ENCODE peak calls at places on chromosomes 6 and 20, in seven cellular contexts. N is left ventricle myocardium inferior, Q is heart right ventricle, L is heart left ventricle, E is foreskin fibroblast, O is astrocyte of the cerebellum, A is BJ. D is an unnamed sample.
A peak's percentile ranks its signal among the peaks of the same experiment; 100 is the strongest.

GRCh38 chr20:4607287-4607713 is 114.4 kb upstream of the PRND start:
- DNase-seq in N (no peak), Q (no peak), L (peak; percentile 44), E (no peak), O (peak; percentile 61), A (no peak), D (peak; percentile 18)

GRCh38 chr6:27888576-27888975 is 23.6 kb downstream of the OR2B2 start:
- DNase-seq in N (no peak), Q (no peak), L (no peak), E (no peak), O (no peak), A (no peak), D (no peak)

GRCh38 chr6:107600936-107601335 is 111.0 kb downstream of the SOBP start:
- DNase-seq in N (no peak), Q (no peak), L (peak; percentile 32), E (no peak), O (peak; percentile 80), A (no peak), D (peak; percentile 65)

GRCh38 chr6:54702772-54703171 is 143.8 kb upstream of the FAM83B start:
- DNase-seq in N (no peak), Q (no peak), L (no peak), E (no peak), O (no peak), A (no peak), D (no peak)

GRCh38 chr6:140303218-140303949 is 928.9 kb upstream of the CITED2 start:
- DNase-seq in N (no peak), Q (no peak), L (no peak), E (no peak), O (no peak), A (no peak), D (no peak)

GRCh38 chr6:154951400-154952200 is 43.5 kb upstream of the TIAM2 start:
- DNase-seq in N (no peak), Q (no peak), L (no peak), E (no peak), O (no peak), A (no peak), D (no peak)

GRCh38 chr20:19692685-19693119 is 65.4 kb upstream of the RIN2 start:
- DNase-seq in N (peak; percentile 63), Q (peak; percentile 61), L (peak; percentile 39), E (no peak), O (peak; percentile 16), A (no peak), D (no peak)

GRCh38 chr20:24406761-24407550 is 62.5 kb upstream of the SYNDIG1 start:
- DNase-seq in N (no peak), Q (no peak), L (no peak), E (peak; percentile 28), O (no peak), A (no peak), D (no peak)

GRCh38 chr20:63529180-63529860 is 7.9 kb downstream of the PTK6 start:
- DNase-seq in N (no peak), Q (no peak), L (no peak), E (no peak), O (no peak), A (no peak), D (no peak)

GRCh38 chr6:97133071-97133470 is 149.9 kb downstream of the MMS22L start:
- DNase-seq in N (no peak), Q (no peak), L (no peak), E (peak; percentile 1), O (no peak), A (no peak), D (peak; percentile 3)

GRCh38 chr20:21520702-21521595 is 7.1 kb upstream of the NKX2-2 start:
- DNase-seq in N (no peak), Q (no peak), L (no peak), E (no peak), O (no peak), A (no peak), D (no peak)

GRCh38 chr6:74091133-74091793 is 395.3 kb downstream of the CD109 start:
- DNase-seq in N (no peak), Q (no peak), L (no peak), E (peak; percentile 25), O (peak; percentile 24), A (no peak), D (no peak)

GRCh38 chr6:148577687-148578488 is 168.9 kb upstream of the UST start:
- DNase-seq in N (peak; percentile 73), Q (peak; percentile 75), L (peak; percentile 73), E (peak; percentile 84), O (peak; percentile 71), A (no peak), D (peak; percentile 77)

DNA sequence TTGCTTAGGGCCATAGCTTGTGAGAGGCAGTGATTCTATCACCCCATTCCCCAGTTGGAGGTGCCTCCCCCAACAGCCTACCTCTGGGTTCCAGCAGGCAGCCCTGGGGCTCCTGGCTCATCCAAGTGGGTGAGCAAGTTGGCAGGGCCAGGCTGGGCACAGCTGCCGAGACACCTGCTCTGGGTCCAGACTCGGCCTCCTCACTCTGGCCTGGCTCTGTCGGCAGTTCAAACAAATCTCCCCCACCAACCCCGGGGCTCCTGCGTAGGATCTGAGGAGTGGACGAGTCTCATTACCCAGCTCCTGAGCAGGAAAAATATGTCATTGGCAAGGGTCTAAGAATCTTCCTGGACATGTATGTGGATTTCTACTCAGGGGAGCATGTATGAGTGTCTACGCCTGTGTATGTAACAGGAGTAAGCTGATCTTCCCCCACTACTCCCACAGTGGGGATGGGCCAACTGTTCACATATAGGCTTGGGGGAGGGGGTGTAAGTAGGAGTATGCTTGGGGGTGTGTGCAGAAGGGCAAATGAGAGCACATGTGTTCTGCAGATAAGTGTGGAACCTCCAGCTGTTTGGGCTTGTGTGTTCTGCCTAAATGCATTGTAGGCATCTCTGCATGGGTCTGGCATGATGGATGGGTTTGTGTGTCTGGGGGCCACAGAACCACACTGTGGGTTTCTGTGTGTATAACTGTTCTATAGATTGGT is 2.0 kb downstream of the ID1 start:
- DNase-seq in N (no peak), Q (peak; percentile 34), L (no peak), E (no peak), O (peak; percentile 79), A (no peak), D (peak; percentile 74)
- H3K4me3 ChIP-seq in N (peak overlapping the region; percentile 78), Q (peak overlapping the region; percentile 70), L (peak overlapping the region; percentile 86), E (peak overlapping the region; percentile 91), O (peak overlapping the region; percentile 65), A (peak overlapping the region; percentile 76), D (peak overlapping the region; percentile 69)

GRCh38 chr6:26045939-26046368 is 41.3 kb upstream of the HFE start:
- DNase-seq in N (no peak), Q (no peak), L (no peak), E (no peak), O (no peak), A (no peak), D (no peak)
- H3K4me3 ChIP-seq in N (peak overlapping the region; percentile 67), Q (no peak overlapping the region), L (peak overlapping the region; percentile 56), E (peak overlapping the region; percentile 49), O (peak overlapping the region; percentile 44), A (no peak overlapping the region), D (peak overlapping the region; percentile 53)

GRCh38 chr6:109477725-109478124 is 5.3 kb downstream of the ZBTB24 start:
- DNase-seq in N (no peak), Q (no peak), L (no peak), E (no peak), O (no peak), A (no peak), D (no peak)
- H3K4me3 ChIP-seq in N (no peak overlapping the region), Q (no peak overlapping the region), L (no peak overlapping the region), E (no peak overlapping the region), O (no peak overlapping the region), A (no peak overlapping the region), D (no peak overlapping the region)

DNA sequence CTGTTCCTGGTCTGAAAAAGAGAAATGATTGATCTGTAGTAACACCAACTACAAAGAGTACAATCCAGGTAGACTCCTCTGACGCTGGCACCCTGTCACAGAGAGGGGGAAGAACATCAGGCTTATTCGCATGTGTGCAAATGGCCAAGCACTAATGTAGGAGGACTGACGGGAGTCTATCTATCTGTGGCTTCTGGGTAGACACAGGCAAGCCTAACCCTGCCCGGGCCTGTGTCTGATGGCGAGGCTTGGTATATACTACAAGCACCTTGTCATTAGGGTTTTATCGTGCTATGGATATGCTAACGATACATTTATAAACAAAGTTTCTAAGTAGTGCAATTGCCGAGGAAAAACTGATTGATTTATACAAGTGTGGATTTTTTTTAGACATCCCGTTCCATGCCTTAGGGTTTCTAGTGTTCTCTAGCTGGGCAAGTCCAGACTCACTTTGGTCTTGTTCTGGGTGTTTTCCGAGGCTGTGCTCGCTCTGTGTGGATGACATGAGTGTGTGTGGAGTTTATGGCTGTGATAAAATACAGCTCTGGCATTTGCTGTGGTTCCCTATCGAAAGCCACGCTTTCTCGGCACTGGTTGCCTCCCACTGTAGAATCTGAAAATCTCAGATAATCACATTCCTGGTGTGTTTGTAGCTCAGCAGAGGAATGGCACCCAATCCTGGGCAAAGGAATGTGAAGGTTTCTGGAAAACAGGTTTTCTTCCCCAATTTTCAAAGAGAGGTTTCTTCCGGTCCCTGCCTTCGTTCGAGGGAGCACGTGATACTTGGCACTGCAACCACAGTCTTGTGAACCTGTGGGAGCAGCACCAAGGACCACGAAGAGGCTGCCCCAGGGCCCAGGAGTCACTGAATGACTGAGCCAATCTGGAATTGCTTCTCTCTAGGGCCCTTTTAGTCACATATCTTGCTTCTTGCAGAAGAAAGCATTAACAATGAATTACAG is 67.5 kb upstream of the EDN1 start:
- DNase-seq in N (no peak), Q (no peak), L (no peak), E (no peak), O (no peak), A (no peak), D (no peak)
- H3K4me3 ChIP-seq in N (no peak overlapping the region), Q (no peak overlapping the region), L (no peak overlapping the region), E (no peak overlapping the region), O (no peak overlapping the region), A (no peak overlapping the region), D (no peak overlapping the region)